ENCODE peak calls at places on chromosomes 4 and X, in ten cellular contexts. E is activated T-helper 1 cell treated with anti-CD3 and anti-CD28 coated beads, Interleukin-12 subunit alpha, Interleukin-12 subunit beta, Interleukin-2, Interleukin-4 antibody, amounts not matched to agents 30 ng/mL and 10 ng/mL and 1 ng/mL, durations not matched to agents 14 hours and 24 hours and 36 hours; G is brain microvascular endothelial cell; F is Daoy; Y is hypothalamus; R is colonic mucosa; W is T-helper 1 cell; M is NCI-H1092; C is RWPE1; P is fibroblast of lung. X is an unnamed sample.

GRCh38 chr4:76658231-76659102 is 223.4 kb downstream of the SHROOM3 start:
- DNase-seq in Y (no peak), F (peak; percentile 60), G (no peak), C (peak; percentile 71), R (no peak), P (peak; percentile 95), M (no peak), E (no peak), W (no peak), X (peak; percentile 63)

GRCh38 chr4:109169160-109169559 is 133.3 kb downstream of the COL25A1 start:
- DNase-seq in G (no peak), C (no peak), W (no peak), E (no peak), P (peak; percentile 26), R (no peak), M (no peak), Y (no peak), F (no peak), X (no peak)

GRCh38 chr4:13988347-13989265 is 361.1 kb upstream of the BOD1L1 start:
- DNase-seq in C (peak; percentile 43), E (no peak), F (peak; percentile 94), W (no peak), R (peak; percentile 18), Y (peak; percentile 30), P (peak; percentile 98), G (peak; percentile 98), M (no peak), X (peak; percentile 86)

GRCh38 chr4:3317656-3318211 is 24.9 kb downstream of the RGS12 start:
- DNase-seq in R (peak; percentile 15), F (no peak), E (no peak), Y (no peak), W (no peak), M (no peak), G (no peak), P (no peak), C (no peak), X (no peak)

GRCh38 chr4:188107931-188108843 is 1.2 kb downstream of the TRIML2 start:
- DNase-seq in W (no peak), E (no peak), P (peak; percentile 1), M (no peak), C (peak; percentile 66), R (no peak), G (peak; percentile 38), F (peak; percentile 9), Y (no peak), X (no peak)

GRCh38 chr4:74033721-74034120 is 4.8 kb downstream of the CXCL3 start:
- DNase-seq in M (no peak), E (no peak), W (no peak), P (peak; percentile 15), Y (no peak), C (peak; percentile 13), G (no peak), F (no peak), R (no peak), X (peak; percentile 53)

GRCh38 chr4:99722662-99723061 is 65.0 kb upstream of the C4orf54 start:
- DNase-seq in E (no peak), Y (no peak), P (no peak), W (no peak), G (no peak), R (no peak), C (no peak), F (no peak), M (no peak), X (no peak)

GRCh38 chr4:122798101-122798500 is 28.5 kb upstream of the FGF2 start:
- DNase-seq in E (no peak), R (peak; percentile 30), P (peak; percentile 93), Y (peak; percentile 20), W (no peak), C (peak; percentile 94), F (peak; percentile 26), M (no peak), G (peak; percentile 92), X (peak; percentile 51)

GRCh38 chrX:103362504-103362903 is 6.2 kb downstream of the TCEAL9 start:
- DNase-seq in R (no peak), Y (no peak), F (no peak), P (peak; percentile 57), E (no peak), C (peak; percentile 61), W (no peak), G (no peak), M (no peak), X (peak; percentile 46)

GRCh38 chr4:151962138-151962845 is 201.5 kb upstream of the GATB start:
- DNase-seq in R (no peak), Y (no peak), W (no peak), P (no peak), G (no peak), C (no peak), E (no peak), F (no peak), M (no peak), X (no peak)

GRCh38 chrX:9379697-9380551 is 84.9 kb upstream of the TBL1X start:
- DNase-seq in F (peak; percentile 55), G (peak; percentile 27), W (no peak), C (peak; percentile 85), E (no peak), M (no peak), Y (no peak), P (peak; percentile 58), R (peak; percentile 62), X (no peak)

GRCh38 chrX:4656419-4656818 is 943.0 kb upstream of the PRKX start:
- DNase-seq in C (no peak), F (no peak), W (no peak), M (no peak), E (no peak), R (no peak), Y (no peak), G (no peak), P (no peak), X (no peak)

GRCh38 chrX:95764972-95765451 is 919.6 kb upstream of the DIAPH2 start:
- DNase-seq in E (no peak), P (peak; percentile 1), W (no peak), G (peak; percentile 7), F (no peak), C (peak; percentile 2), R (no peak), M (no peak), Y (peak; percentile 3), X (peak; percentile 5)

GRCh38 chr4:142126890-142127497 is 490.6 kb downstream of the IL15 start:
- DNase-seq in M (peak; percentile 22), F (peak; percentile 32), P (peak; percentile 68), Y (peak; percentile 50), R (peak; percentile 64), G (peak; percentile 71), W (peak; percentile 45), E (peak; percentile 27), C (peak; percentile 32), X (peak; percentile 36)

GRCh38 chrX:13488706-13489105 is 80.7 kb upstream of the EGFL6 start:
- DNase-seq in W (no peak), E (no peak), M (no peak), F (no peak), G (no peak), R (no peak), P (peak; percentile 31), C (no peak), Y (no peak), X (no peak)

GRCh38 chr4:79652726-79653125 is 244.7 kb upstream of the GK2 start:
- DNase-seq in W (no peak), F (no peak), P (no peak), Y (no peak), C (no peak), M (no peak), R (no peak), E (no peak), G (no peak), X (no peak)

GRCh38 chr4:3276961-3277360 is 15.9 kb upstream of the RGS12 start:
- DNase-seq in Y (peak; percentile 23), C (no peak), W (no peak), P (peak; percentile 80), G (peak; percentile 41), M (no peak), E (no peak), R (no peak), F (peak; percentile 85), X (no peak)

GRCh38 chrX:44343412-44343942 is at the start of gene EFHC2:
- DNase-seq in E (peak; percentile 17), C (no peak), P (peak; percentile 21), F (peak; percentile 13), W (peak; percentile 56), Y (peak; percentile 16), M (no peak), R (no peak), G (peak; percentile 13), X (no peak)

GRCh38 chr4:181319629-181320028 is 923.6 kb upstream of the TENM3 start:
- DNase-seq in R (no peak), P (no peak), W (no peak), E (no peak), C (no peak), G (no peak), F (no peak), M (no peak), Y (no peak), X (no peak)

GRCh38 chr4:4387531-4388311 is 819 bp downstream of the NSG1 start:
- DNase-seq in M (peak; percentile 31), C (no peak), R (no peak), Y (peak; percentile 26), E (no peak), P (no peak), W (no peak), G (no peak), F (no peak), X (no peak)

X was measured in RCC 7860.